ENCODE peak calls at places on chromosome 13, in nine cellular contexts. One of them, this sample, is unnamed.

GRCh38 chr13:37618554-37618953 is 20.0 kb upstream of the POSTN start:
- DNase-seq in CD4-positive, alpha-beta T cell: no peak
- DNase-seq in uterus: no peak
- DNase-seq in OCI-LY7: no peak
- DNase-seq in psoas muscle: no peak
- DNase-seq in endodermal cell: no peak
- DNase-seq in mammary epithelial cell: no peak
- DNase-seq in choroid plexus epithelial cell: peak; percentile 89
- DNase-seq in astrocyte of the cerebellum: peak; percentile 40
- DNase-seq in this sample: no peak

GRCh38 chr13:106143392-106143791 is 392.1 kb downstream of the EFNB2 start:
- DNase-seq in CD4-positive, alpha-beta T cell: no peak
- DNase-seq in uterus: no peak
- DNase-seq in OCI-LY7: no peak
- DNase-seq in psoas muscle: no peak
- DNase-seq in endodermal cell: no peak
- DNase-seq in mammary epithelial cell: no peak
- DNase-seq in choroid plexus epithelial cell: peak; percentile 78
- DNase-seq in astrocyte of the cerebellum: peak; percentile 73
- DNase-seq in this sample: no peak

GRCh38 chr13:45365558-45365885 is 24.5 kb upstream of the TPT1 start:
- DNase-seq in CD4-positive, alpha-beta T cell: no peak
- DNase-seq in uterus: no peak
- DNase-seq in OCI-LY7: no peak
- DNase-seq in psoas muscle: no peak
- DNase-seq in endodermal cell: no peak
- DNase-seq in mammary epithelial cell: peak; percentile 35
- DNase-seq in choroid plexus epithelial cell: no peak
- DNase-seq in astrocyte of the cerebellum: no peak
- DNase-seq in this sample: no peak

GRCh38 chr13:32135655-32136054 is 104.1 kb downstream of the FRY start:
- DNase-seq in CD4-positive, alpha-beta T cell: no peak
- DNase-seq in uterus: no peak
- DNase-seq in OCI-LY7: no peak
- DNase-seq in psoas muscle: no peak
- DNase-seq in endodermal cell: no peak
- DNase-seq in mammary epithelial cell: peak; percentile 30
- DNase-seq in choroid plexus epithelial cell: peak; percentile 30
- DNase-seq in astrocyte of the cerebellum: no peak
- DNase-seq in this sample: no peak

GRCh38 chr13:30847697-30848307 is 58.3 kb upstream of the MEDAG start:
- DNase-seq in CD4-positive, alpha-beta T cell: no peak
- DNase-seq in uterus: peak; percentile 69
- DNase-seq in OCI-LY7: no peak
- DNase-seq in psoas muscle: no peak
- DNase-seq in endodermal cell: no peak
- DNase-seq in mammary epithelial cell: peak; percentile 83
- DNase-seq in choroid plexus epithelial cell: peak; percentile 100
- DNase-seq in astrocyte of the cerebellum: peak; percentile 99
- DNase-seq in this sample: peak; percentile 53

GRCh38 chr13:68173111-68173510 is 943.0 kb upstream of the PCDH9 start:
- DNase-seq in CD4-positive, alpha-beta T cell: no peak
- DNase-seq in uterus: no peak
- DNase-seq in OCI-LY7: no peak
- DNase-seq in psoas muscle: no peak
- DNase-seq in endodermal cell: no peak
- DNase-seq in mammary epithelial cell: peak; percentile 54
- DNase-seq in choroid plexus epithelial cell: peak; percentile 26
- DNase-seq in astrocyte of the cerebellum: peak; percentile 71
- DNase-seq in this sample: no peak

GRCh38 chr13:48132961-48133360 is 38.1 kb upstream of the MED4 start:
- DNase-seq in CD4-positive, alpha-beta T cell: no peak
- DNase-seq in uterus: no peak
- DNase-seq in OCI-LY7: no peak
- DNase-seq in psoas muscle: no peak
- DNase-seq in endodermal cell: no peak
- DNase-seq in mammary epithelial cell: no peak
- DNase-seq in choroid plexus epithelial cell: no peak
- DNase-seq in astrocyte of the cerebellum: no peak
- DNase-seq in this sample: no peak

GRCh38 chr13:114077938-114078335 is 54.5 kb downstream of the RASA3 start:
- DNase-seq in CD4-positive, alpha-beta T cell: no peak
- DNase-seq in uterus: peak; percentile 59
- DNase-seq in OCI-LY7: no peak
- DNase-seq in psoas muscle: no peak
- DNase-seq in endodermal cell: peak; percentile 64
- DNase-seq in mammary epithelial cell: no peak
- DNase-seq in choroid plexus epithelial cell: peak; percentile 93
- DNase-seq in astrocyte of the cerebellum: peak; percentile 72
- DNase-seq in this sample: no peak

GRCh38 chr13:59447846-59448620 is 715.7 kb downstream of the DIAPH3 start:
- DNase-seq in CD4-positive, alpha-beta T cell: no peak
- DNase-seq in uterus: no peak
- DNase-seq in OCI-LY7: no peak
- DNase-seq in psoas muscle: no peak
- DNase-seq in endodermal cell: peak; percentile 70
- DNase-seq in mammary epithelial cell: peak; percentile 17
- DNase-seq in choroid plexus epithelial cell: peak; percentile 49
- DNase-seq in astrocyte of the cerebellum: peak; percentile 69
- DNase-seq in this sample: no peak

GRCh38 chr13:110624766-110625756 is 9.7 kb downstream of the NAXD start:
- DNase-seq in CD4-positive, alpha-beta T cell: no peak
- DNase-seq in uterus: no peak
- DNase-seq in OCI-LY7: no peak
- DNase-seq in psoas muscle: no peak
- DNase-seq in endodermal cell: peak; percentile 48
- DNase-seq in mammary epithelial cell: no peak
- DNase-seq in choroid plexus epithelial cell: no peak
- DNase-seq in astrocyte of the cerebellum: no peak
- DNase-seq in this sample: no peak

GRCh38 chr13:107669356-107669755 is 546.0 kb downstream of the LIG4 start:
- DNase-seq in CD4-positive, alpha-beta T cell: no peak
- DNase-seq in uterus: no peak
- DNase-seq in OCI-LY7: no peak
- DNase-seq in psoas muscle: no peak
- DNase-seq in endodermal cell: no peak
- DNase-seq in mammary epithelial cell: peak; percentile 41
- DNase-seq in choroid plexus epithelial cell: peak; percentile 37
- DNase-seq in astrocyte of the cerebellum: peak; percentile 9
- DNase-seq in this sample: no peak

GRCh38 chr13:45786293-45786920 is 65.1 kb downstream of the SIAH3 start:
- DNase-seq in CD4-positive, alpha-beta T cell: no peak
- DNase-seq in uterus: no peak
- DNase-seq in OCI-LY7: no peak
- DNase-seq in psoas muscle: no peak
- DNase-seq in endodermal cell: no peak
- DNase-seq in mammary epithelial cell: no peak
- DNase-seq in choroid plexus epithelial cell: no peak
- DNase-seq in astrocyte of the cerebellum: no peak
- DNase-seq in this sample: no peak

GRCh38 chr13:78401833-78402232 is 201.5 kb downstream of the POU4F1 start:
- DNase-seq in CD4-positive, alpha-beta T cell: no peak
- DNase-seq in uterus: no peak
- DNase-seq in OCI-LY7: no peak
- DNase-seq in psoas muscle: no peak
- DNase-seq in endodermal cell: no peak
- DNase-seq in mammary epithelial cell: no peak
- DNase-seq in choroid plexus epithelial cell: no peak
- DNase-seq in astrocyte of the cerebellum: no peak
- DNase-seq in this sample: no peak

GRCh38 chr13:93903909-93904308 is 575.6 kb downstream of the DCT start:
- DNase-seq in CD4-positive, alpha-beta T cell: no peak
- DNase-seq in uterus: no peak
- DNase-seq in OCI-LY7: no peak
- DNase-seq in psoas muscle: no peak
- DNase-seq in endodermal cell: no peak
- DNase-seq in mammary epithelial cell: no peak
- DNase-seq in choroid plexus epithelial cell: peak; percentile 41
- DNase-seq in astrocyte of the cerebellum: no peak
- DNase-seq in this sample: no peak

GRCh38 chr13:51955281-51955771 is 55.9 kb downstream of the ATP7B start:
- DNase-seq in CD4-positive, alpha-beta T cell: no peak
- DNase-seq in uterus: no peak
- DNase-seq in OCI-LY7: no peak
- DNase-seq in psoas muscle: no peak
- DNase-seq in endodermal cell: no peak
- DNase-seq in mammary epithelial cell: no peak
- DNase-seq in choroid plexus epithelial cell: no peak
- DNase-seq in astrocyte of the cerebellum: peak; percentile 11
- DNase-seq in this sample: no peak
- TF ChIP-seq CTCF in CD4-positive, alpha-beta T cell: no peak
- TF ChIP-seq CTCF in uterus: no peak
- TF ChIP-seq CTCF in OCI-LY7: no peak
- TF ChIP-seq CTCF in psoas muscle: no peak
- TF ChIP-seq CTCF in endodermal cell: no peak
- TF ChIP-seq CTCF in mammary epithelial cell: no peak
- TF ChIP-seq CTCF in choroid plexus epithelial cell: no peak
- TF ChIP-seq CTCF in astrocyte of the cerebellum: no peak
- TF ChIP-seq CTCF in this sample: no peak

GRCh38 chr13:58144616-58145015 is 513.1 kb downstream of the PCDH17 start:
- DNase-seq in CD4-positive, alpha-beta T cell: no peak
- DNase-seq in uterus: no peak
- DNase-seq in OCI-LY7: no peak
- DNase-seq in psoas muscle: no peak
- DNase-seq in endodermal cell: no peak
- DNase-seq in mammary epithelial cell: no peak
- DNase-seq in choroid plexus epithelial cell: no peak
- DNase-seq in astrocyte of the cerebellum: no peak
- DNase-seq in this sample: no peak

DNA sequence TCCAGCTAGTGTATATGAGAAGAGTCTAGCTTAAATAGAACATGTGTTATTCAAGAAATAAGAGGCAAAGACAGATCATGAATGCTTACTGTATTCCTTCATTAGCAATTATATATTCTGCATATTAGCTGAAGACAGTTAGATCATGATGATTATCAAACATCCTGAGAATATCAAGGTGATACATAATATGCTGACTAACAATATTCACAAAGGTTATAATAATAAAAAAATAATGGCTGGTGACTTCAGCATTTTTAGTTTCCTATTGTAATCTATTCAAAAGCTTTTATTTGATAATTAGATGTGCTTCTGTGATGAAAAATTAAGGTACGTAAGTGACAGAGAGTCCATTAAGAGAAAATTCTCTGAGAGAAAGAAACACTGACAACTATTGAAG is 511.4 kb downstream of the PCDH17 start:
- DNase-seq in CD4-positive, alpha-beta T cell: no peak
- DNase-seq in uterus: no peak
- DNase-seq in OCI-LY7: no peak
- DNase-seq in psoas muscle: no peak
- DNase-seq in endodermal cell: no peak
- DNase-seq in mammary epithelial cell: no peak
- DNase-seq in choroid plexus epithelial cell: no peak
- DNase-seq in astrocyte of the cerebellum: no peak
- DNase-seq in this sample: no peak
- TF ChIP-seq CTCF in CD4-positive, alpha-beta T cell: no peak
- TF ChIP-seq CTCF in uterus: no peak
- TF ChIP-seq CTCF in OCI-LY7: no peak
- TF ChIP-seq CTCF in psoas muscle: no peak
- TF ChIP-seq CTCF in endodermal cell: no peak
- TF ChIP-seq CTCF in mammary epithelial cell: no peak
- TF ChIP-seq CTCF in choroid plexus epithelial cell: no peak
- TF ChIP-seq CTCF in astrocyte of the cerebellum: no peak
- TF ChIP-seq CTCF in this sample: no peak

GRCh38 chr13:24864579-24864978 is 100.6 kb downstream of the RNF17 start:
- DNase-seq in CD4-positive, alpha-beta T cell: no peak
- DNase-seq in uterus: no peak
- DNase-seq in OCI-LY7: no peak
- DNase-seq in psoas muscle: no peak
- DNase-seq in endodermal cell: no peak
- DNase-seq in mammary epithelial cell: no peak
- DNase-seq in choroid plexus epithelial cell: no peak
- DNase-seq in astrocyte of the cerebellum: no peak
- DNase-seq in this sample: no peak

GRCh38 chr13:24868874-24869273 is 104.9 kb downstream of the RNF17 start:
- DNase-seq in CD4-positive, alpha-beta T cell: no peak
- DNase-seq in uterus: no peak
- DNase-seq in OCI-LY7: no peak
- DNase-seq in psoas muscle: no peak
- DNase-seq in endodermal cell: no peak
- DNase-seq in mammary epithelial cell: no peak
- DNase-seq in choroid plexus epithelial cell: no peak
- DNase-seq in astrocyte of the cerebellum: no peak
- DNase-seq in this sample: no peak

GRCh38 chr13:24863748-24864540 is 100.0 kb downstream of the RNF17 start:
- DNase-seq in CD4-positive, alpha-beta T cell: no peak
- DNase-seq in uterus: no peak
- DNase-seq in OCI-LY7: no peak
- DNase-seq in psoas muscle: no peak
- DNase-seq in endodermal cell: peak; percentile 49
- DNase-seq in mammary epithelial cell: no peak
- DNase-seq in choroid plexus epithelial cell: peak; percentile 2
- DNase-seq in astrocyte of the cerebellum: no peak
- DNase-seq in this sample: no peak

GRCh38 chr13:24865158-24865557 is 101.2 kb downstream of the RNF17 start:
- DNase-seq in CD4-positive, alpha-beta T cell: no peak
- DNase-seq in uterus: no peak
- DNase-seq in OCI-LY7: peak; percentile 18
- DNase-seq in psoas muscle: no peak
- DNase-seq in endodermal cell: no peak
- DNase-seq in mammary epithelial cell: no peak
- DNase-seq in choroid plexus epithelial cell: peak; percentile 42
- DNase-seq in astrocyte of the cerebellum: no peak
- DNase-seq in this sample: no peak

GRCh38 chr13:24866488-24866887 is 102.5 kb downstream of the RNF17 start:
- DNase-seq in CD4-positive, alpha-beta T cell: no peak
- DNase-seq in uterus: no peak
- DNase-seq in OCI-LY7: no peak
- DNase-seq in psoas muscle: no peak
- DNase-seq in endodermal cell: no peak
- DNase-seq in mammary epithelial cell: no peak
- DNase-seq in choroid plexus epithelial cell: no peak
- DNase-seq in astrocyte of the cerebellum: no peak
- DNase-seq in this sample: no peak
- TF ChIP-seq CTCF in CD4-positive, alpha-beta T cell: no peak
- TF ChIP-seq CTCF in uterus: no peak
- TF ChIP-seq CTCF in OCI-LY7: no peak
- TF ChIP-seq CTCF in psoas muscle: no peak
- TF ChIP-seq CTCF in endodermal cell: peak; percentile 42
- TF ChIP-seq CTCF in mammary epithelial cell: peak; percentile 12
- TF ChIP-seq CTCF in choroid plexus epithelial cell: no peak
- TF ChIP-seq CTCF in astrocyte of the cerebellum: no peak
- TF ChIP-seq CTCF in this sample: no peak

GRCh38 chr13:84570831-84571230 is 688.6 kb upstream of the SLITRK1 start:
- DNase-seq in CD4-positive, alpha-beta T cell: no peak
- DNase-seq in uterus: no peak
- DNase-seq in OCI-LY7: no peak
- DNase-seq in psoas muscle: no peak
- DNase-seq in endodermal cell: no peak
- DNase-seq in mammary epithelial cell: no peak
- DNase-seq in choroid plexus epithelial cell: peak; percentile 18
- DNase-seq in astrocyte of the cerebellum: no peak
- DNase-seq in this sample: no peak

GRCh38 chr13:84574851-84575250 is 692.6 kb upstream of the SLITRK1 start:
- DNase-seq in CD4-positive, alpha-beta T cell: no peak
- DNase-seq in uterus: no peak
- DNase-seq in OCI-LY7: no peak
- DNase-seq in psoas muscle: no peak
- DNase-seq in endodermal cell: no peak
- DNase-seq in mammary epithelial cell: no peak
- DNase-seq in choroid plexus epithelial cell: peak; percentile 54
- DNase-seq in astrocyte of the cerebellum: peak; percentile 15
- DNase-seq in this sample: no peak

GRCh38 chr13:84567848-84568247 is 685.6 kb upstream of the SLITRK1 start:
- DNase-seq in CD4-positive, alpha-beta T cell: no peak
- DNase-seq in uterus: no peak
- DNase-seq in OCI-LY7: no peak
- DNase-seq in psoas muscle: no peak
- DNase-seq in endodermal cell: no peak
- DNase-seq in mammary epithelial cell: no peak
- DNase-seq in choroid plexus epithelial cell: no peak
- DNase-seq in astrocyte of the cerebellum: no peak
- DNase-seq in this sample: no peak

GRCh38 chr13:84571264-84571663 is 689.0 kb upstream of the SLITRK1 start:
- DNase-seq in CD4-positive, alpha-beta T cell: no peak
- DNase-seq in uterus: no peak
- DNase-seq in OCI-LY7: no peak
- DNase-seq in psoas muscle: no peak
- DNase-seq in endodermal cell: peak; percentile 70
- DNase-seq in mammary epithelial cell: no peak
- DNase-seq in choroid plexus epithelial cell: no peak
- DNase-seq in astrocyte of the cerebellum: no peak
- DNase-seq in this sample: no peak
- TF ChIP-seq CTCF in CD4-positive, alpha-beta T cell: no peak
- TF ChIP-seq CTCF in uterus: no peak
- TF ChIP-seq CTCF in OCI-LY7: peak; percentile 18
- TF ChIP-seq CTCF in psoas muscle: no peak
- TF ChIP-seq CTCF in endodermal cell: peak; percentile 69
- TF ChIP-seq CTCF in mammary epithelial cell: no peak
- TF ChIP-seq CTCF in choroid plexus epithelial cell: peak; percentile 19
- TF ChIP-seq CTCF in astrocyte of the cerebellum: no peak
- TF ChIP-seq CTCF in this sample: no peak